ENCODE peak calls at places on chromosome 18, in five cellular contexts. R is NCI-H1092, Z is Calu3, S is occipital lobe, J is GM23248. G is an unnamed sample.

GRCh38 chr18:52334896-52335295 is 5.1 kb upstream of the DCC start:
- DNase-seq in R (no peak), Z (no peak), S (no peak), J (peak), G (no peak)

GRCh38 chr18:28149810-28150420 is 27.0 kb downstream of the CDH2 start:
- DNase-seq in R (peak), Z (no peak), S (no peak), J (no peak), G (no peak)

GRCh38 chr18:24878289-24878688 is 417.9 kb downstream of the HRH4 start:
- DNase-seq in R (no peak), Z (no peak), S (no peak), J (peak), G (peak)

GRCh38 chr18:31454066-31454708 is 6.6 kb downstream of the DSG3 start:
- DNase-seq in R (no peak), Z (peak), S (no peak), J (peak), G (peak)

GRCh38 chr18:41933778-41934177 is 21.3 kb upstream of the PIK3C3 start:
- DNase-seq in R (no peak), Z (no peak), S (no peak), J (no peak), G (no peak)

GRCh38 chr18:47752796-47753645 is 177.4 kb downstream of the SMAD2 start:
- DNase-seq in R (no peak), Z (no peak), S (no peak), J (no peak), G (no peak)

GRCh38 chr18:7878265-7879173 is 311.4 kb downstream of the PTPRM start:
- DNase-seq in R (no peak), Z (no peak), S (no peak), J (no peak), G (no peak)

GRCh38 chr18:11004294-11004693 is 145.1 kb downstream of the PIEZO2 start:
- DNase-seq in R (no peak), Z (no peak), S (no peak), J (peak), G (peak)